ENCODE peak calls at places on chromosome 11, in seven cellular contexts. B is HAP-1; M is DMS79 treated with DMSO at 0.1 percent for 48 hours; Q is activated naive CD4-positive, alpha-beta T cell treated with anti-CD3 and anti-CD28 coated beads for 36 hours; N is NCI-H1092; A is AG20443; T is GM12864. R is an unnamed sample.

GRCh38 chr11:125464266-125464662 is 31.8 kb downstream of the FEZ1 start:
- DNase-seq in M (no peak), N (no peak), B (no peak), T (no peak), A (no peak), Q (no peak), R (no peak)

GRCh38 chr11:12725863-12726666 is 51.8 kb downstream of the TEAD1 start:
- DNase-seq in N (no peak), T (no peak), B (no peak), A (no peak), Q (no peak), M (no peak), R (no peak)

GRCh38 chr11:70738661-70739060 is 340.3 kb downstream of the CTTN start:
- DNase-seq in A (no peak), M (no peak), T (no peak), Q (no peak), B (no peak), N (no peak), R (no peak)

GRCh38 chr11:61259363-61259762 is 18.4 kb downstream of the PGA5 start:
- DNase-seq in T (no peak), A (no peak), N (no peak), M (no peak), B (no peak), Q (no peak), R (no peak)

GRCh38 chr11:123060265-123061000 is 1.5 kb downstream of the HSPA8 start:
- DNase-seq in B (no peak), M (no peak), T (no peak), Q (no peak), N (no peak), A (no peak), R (no peak)

GRCh38 chr11:68355471-68355870 is 43.1 kb downstream of the LRP5 start:
- DNase-seq in Q (no peak), N (no peak), A (no peak), T (no peak), M (no peak), B (no peak), R (no peak)

GRCh38 chr11:19890308-19890707 is 177.7 kb downstream of the NAV2 start:
- DNase-seq in Q (no peak), M (no peak), B (no peak), N (no peak), A (peak; percentile 82), T (no peak), R (no peak)

GRCh38 chr11:57274904-57275498 is 38.0 kb upstream of the APLNR start:
- DNase-seq in N (no peak), Q (no peak), M (no peak), T (no peak), B (no peak), A (no peak), R (no peak)

GRCh38 chr11:111765320-111765983 is 737 bp downstream of the PPP2R1B start:
- DNase-seq in N (peak; percentile 19), T (no peak), Q (no peak), M (peak; percentile 40), A (peak; percentile 55), B (no peak), R (peak; percentile 16)

GRCh38 chr11:78030429-78031325 is 7.6 kb upstream of the KCTD14 start:
- DNase-seq in B (peak; percentile 62), Q (no peak), N (peak; percentile 100), A (peak; percentile 63), M (peak; percentile 100), T (no peak), R (peak; percentile 99)

GRCh38 chr11:57751676-57752253 is at the start of gene BTBD18:
- DNase-seq in T (no peak), B (no peak), M (no peak), A (peak; percentile 47), Q (peak; percentile 19), N (no peak), R (peak; percentile 19)

GRCh38 chr11:9396752-9397151 is 12.3 kb downstream of the IPO7 start:
- DNase-seq in B (no peak), A (no peak), T (peak; percentile 62), Q (no peak), M (no peak), N (no peak), R (no peak)

GRCh38 chr11:134142536-134142935 is 73.7 kb downstream of the JAM3 start:
- DNase-seq in N (no peak), B (no peak), Q (no peak), A (peak; percentile 53), T (no peak), M (no peak), R (no peak)

GRCh38 chr11:74417860-74418508 is 19.8 kb upstream of the PGM2L1 start:
- DNase-seq in A (peak; percentile 28), T (no peak), N (no peak), Q (peak; percentile 18), B (no peak), M (peak; percentile 85), R (no peak)

GRCh38 chr11:33530824-33531223 is 169.8 kb downstream of the C11orf91 start:
- DNase-seq in A (peak; percentile 77), Q (no peak), T (no peak), N (no peak), B (no peak), M (no peak), R (no peak)

GRCh38 chr11:125345706-125346561 is 150.1 kb downstream of the FEZ1 start:
- DNase-seq in N (peak; percentile 62), A (peak; percentile 91), B (peak; percentile 27), M (peak; percentile 78), Q (peak; percentile 66), T (no peak), R (peak; percentile 56)

GRCh38 chr11:125378596-125378995 is 117.5 kb downstream of the FEZ1 start:
- DNase-seq in B (no peak), M (no peak), A (no peak), N (no peak), T (no peak), Q (no peak), R (no peak)

GRCh38 chr11:19740586-19740985 is 27.9 kb downstream of the NAV2 start:
- DNase-seq in Q (no peak), B (no peak), M (no peak), N (no peak), A (no peak), T (no peak), R (no peak)

GRCh38 chr11:78961186-78961782 is 386.6 kb upstream of the NARS2 start:
- DNase-seq in B (peak; percentile 25), Q (no peak), A (peak; percentile 48), M (peak; percentile 19), N (peak; percentile 64), T (no peak), R (peak; percentile 19)

GRCh38 chr11:66864172-66864901 is 7.5 kb downstream of the LRFN4 start:
- DNase-seq in T (no peak), M (peak; percentile 74), A (no peak), N (no peak), B (no peak), Q (no peak), R (peak; percentile 8)

GRCh38 chr11:61764606-61765260 is 12.3 kb downstream of the MYRF start:
- DNase-seq in M (no peak), T (no peak), A (no peak), B (no peak), N (no peak), Q (no peak), R (no peak)

GRCh38 chr11:61082931-61083531 is 19.3 kb upstream of the CD5 start:
- DNase-seq in N (no peak), Q (peak; percentile 86), A (no peak), T (no peak), B (no peak), M (no peak), R (no peak)

GRCh38 chr11:96260067-96260511 is 82.9 kb downstream of the MAML2 start:
- DNase-seq in B (no peak), A (no peak), M (no peak), T (no peak), Q (no peak), N (no peak), R (no peak)

GRCh38 chr11:91296628-91297027 is 928.0 kb upstream of the FAT3 start:
- DNase-seq in N (no peak), M (no peak), B (no peak), A (no peak), T (no peak), Q (no peak), R (no peak)

GRCh38 chr11:597166-597725 is 18.5 kb downstream of the IRF7 start:
- DNase-seq in T (no peak), M (no peak), N (no peak), A (no peak), B (no peak), Q (no peak), R (no peak)

GRCh38 chr11:87063982-87064381 is 26.2 kb downstream of the TMEM135 start:
- DNase-seq in N (no peak), T (no peak), A (no peak), M (no peak), Q (no peak), B (no peak), R (no peak)

R was measured in NCI-H1105 treated with DMSO at 0.1 percent for 48 hours.